ENCODE peak calls at places on chromosomes 6 and 20, in ten cellular contexts. Z is colonic mucosa; N is HEK293T; A is GM13977; C is left lobe of liver; H is stimulated activated CD4-positive, alpha-beta T cell treated with anti-CD3 and anti-CD28 coated beads, Interleukin-2, amount 100 ng/mL, for 24 hours; U is myocyte; D is neural crest cell; X is skeletal muscle cell; P is stimulated activated naive B cell treated with anti-CD40 and anti-IgM and Interleukin-4, amounts not matched to agents 10 μg/mL and 1 μg/mL and 100 μg/mL, for 72 hours. I is an unnamed sample.

GRCh38 chr6:30884521-30885480 is 482 bp downstream of the DDR1 start:
- DNase-seq in D (peak), P (peak), U (peak), H (peak), C (peak), A (peak), Z (peak), N (no peak), X (no peak), I (peak)

GRCh38 chr6:18155273-18155863 is at the start of gene KDM1B:
- DNase-seq in U (peak), P (peak), C (no peak), H (peak), N (peak), A (peak), D (no peak), Z (no peak), X (peak), I (peak)

GRCh38 chr6:5998741-5999687 is 7.7 kb downstream of the NRN1 start:
- DNase-seq in H (no peak), X (no peak), P (no peak), U (no peak), N (no peak), A (peak), C (no peak), D (peak), Z (peak), I (no peak)

GRCh38 chr20:18323705-18324104 is 35.4 kb downstream of the ZNF133 start:
- DNase-seq in A (no peak), P (no peak), C (no peak), D (no peak), N (no peak), Z (no peak), U (no peak), H (no peak), X (no peak), I (no peak)

GRCh38 chr6:150537481-150537880 is 62.2 kb upstream of the PLEKHG1 start:
- DNase-seq in D (no peak), U (no peak), C (no peak), H (no peak), X (no peak), P (no peak), Z (no peak), N (no peak), A (no peak), I (no peak)

GRCh38 chr6:47133230-47134000 is 91.3 kb upstream of the ADGRF1 start:
- DNase-seq in P (no peak), H (no peak), C (no peak), N (no peak), A (no peak), U (no peak), D (no peak), X (no peak), Z (no peak), I (no peak)

GRCh38 chr6:73393278-73393677 is 1.4 kb upstream of the DDX43 start:
- DNase-seq in Z (no peak), P (no peak), H (no peak), C (no peak), N (no peak), U (no peak), A (no peak), D (no peak), X (no peak), I (no peak)

GRCh38 chr6:2952557-2953095 is 18.7 kb downstream of the SERPINB6 start:
- DNase-seq in D (peak), U (peak), Z (peak), P (no peak), A (peak), X (peak), H (peak), N (peak), C (peak), I (peak)

GRCh38 chr6:133553652-133554051 is 312.5 kb downstream of the EYA4 start:
- DNase-seq in P (no peak), X (no peak), Z (peak), N (peak), U (peak), A (peak), H (peak), D (peak), C (no peak), I (peak)

GRCh38 chr20:24587384-24588046 is 118.1 kb downstream of the SYNDIG1 start:
- DNase-seq in Z (no peak), D (no peak), U (peak), X (no peak), P (no peak), N (no peak), H (no peak), C (no peak), A (no peak), I (no peak)

GRCh38 chr6:39330476-39330875 is 8.0 kb upstream of the KCNK16 start:
- DNase-seq in U (no peak), X (no peak), Z (no peak), D (no peak), H (no peak), P (no peak), A (no peak), N (no peak), C (no peak), I (peak)

GRCh38 chr6:140485740-140486467 is 1111.5 kb upstream of the CITED2 start:
- DNase-seq in X (peak), A (no peak), U (peak), C (no peak), Z (no peak), N (no peak), P (no peak), D (no peak), H (no peak), I (no peak)

GRCh38 chr20:51195419-51195901 is 172.6 kb upstream of the KCNG1 start:
- DNase-seq in X (no peak), D (no peak), U (peak), C (no peak), Z (no peak), A (no peak), P (no peak), H (peak), N (no peak), I (no peak)

GRCh38 chr6:12160350-12160749 is 129.8 kb upstream of the EDN1 start:
- DNase-seq in X (peak), C (no peak), P (no peak), N (no peak), D (no peak), A (no peak), U (peak), H (no peak), Z (no peak), I (no peak)

GRCh38 chr6:30814137-30815084 is 69.9 kb upstream of the DDR1 start:
- DNase-seq in U (peak), P (no peak), Z (no peak), A (no peak), D (no peak), H (peak), X (no peak), N (no peak), C (no peak), I (peak)

I was measured in RPMI8226.